ENCODE peak calls at places on chromosomes 11 and 22, in seven cellular contexts. One of them, this sample, is unnamed.

GRCh38 chr22:47282851-47283250 is 520.4 kb downstream of the TBC1D22A start:
- DNase-seq in Calu3: no peak
- DNase-seq in upper lobe of right lung: no peak
- DNase-seq in fibroblast of lung: no peak
- DNase-seq in colonic mucosa: no peak
- DNase-seq in brain microvascular endothelial cell: no peak
- DNase-seq in RWPE1: no peak
- DNase-seq in this sample: peak

GRCh38 chr11:36238881-36239280 is 50.3 kb downstream of the COMMD9 start:
- DNase-seq in brain microvascular endothelial cell: no peak
- DNase-seq in colonic mucosa: no peak
- DNase-seq in Calu3: no peak
- DNase-seq in upper lobe of right lung: no peak
- DNase-seq in fibroblast of lung: peak
- DNase-seq in RWPE1: no peak
- DNase-seq in this sample: no peak

GRCh38 chr11:60923326-60923725 is 934 bp upstream of the TMEM132A start:
- DNase-seq in brain microvascular endothelial cell: no peak
- DNase-seq in RWPE1: no peak
- DNase-seq in fibroblast of lung: no peak
- DNase-seq in upper lobe of right lung: no peak
- DNase-seq in Calu3: no peak
- DNase-seq in colonic mucosa: no peak
- DNase-seq in this sample: no peak

GRCh38 chr11:36774603-36775002 is 176.6 kb upstream of the RAG2 start:
- DNase-seq in colonic mucosa: no peak
- DNase-seq in brain microvascular endothelial cell: no peak
- DNase-seq in fibroblast of lung: peak
- DNase-seq in upper lobe of right lung: no peak
- DNase-seq in Calu3: no peak
- DNase-seq in RWPE1: peak
- DNase-seq in this sample: no peak

GRCh38 chr11:9060700-9061111 is 30.7 kb downstream of the SCUBE2 start:
- DNase-seq in fibroblast of lung: no peak
- DNase-seq in colonic mucosa: no peak
- DNase-seq in brain microvascular endothelial cell: no peak
- DNase-seq in RWPE1: no peak
- DNase-seq in upper lobe of right lung: no peak
- DNase-seq in Calu3: peak
- DNase-seq in this sample: no peak

GRCh38 chr11:125331357-125331756 is 164.7 kb downstream of the FEZ1 start:
- DNase-seq in upper lobe of right lung: no peak
- DNase-seq in colonic mucosa: no peak
- DNase-seq in Calu3: no peak
- DNase-seq in brain microvascular endothelial cell: no peak
- DNase-seq in RWPE1: no peak
- DNase-seq in fibroblast of lung: no peak
- DNase-seq in this sample: no peak

GRCh38 chr11:34165786-34166557 is 60.5 kb downstream of the NAT10 start:
- DNase-seq in upper lobe of right lung: no peak
- DNase-seq in Calu3: no peak
- DNase-seq in fibroblast of lung: no peak
- DNase-seq in brain microvascular endothelial cell: no peak
- DNase-seq in colonic mucosa: no peak
- DNase-seq in RWPE1: peak
- DNase-seq in this sample: no peak

GRCh38 chr11:73077454-73077853 is 64.7 kb downstream of the FCHSD2 start:
- DNase-seq in RWPE1: no peak
- DNase-seq in Calu3: no peak
- DNase-seq in fibroblast of lung: no peak
- DNase-seq in brain microvascular endothelial cell: no peak
- DNase-seq in upper lobe of right lung: no peak
- DNase-seq in colonic mucosa: no peak
- DNase-seq in this sample: no peak

GRCh38 chr11:65960824-65961266 is 689 bp upstream of the SART1 start:
- DNase-seq in fibroblast of lung: no peak
- DNase-seq in brain microvascular endothelial cell: peak
- DNase-seq in upper lobe of right lung: no peak
- DNase-seq in colonic mucosa: no peak
- DNase-seq in Calu3: no peak
- DNase-seq in RWPE1: no peak
- DNase-seq in this sample: no peak

GRCh38 chr22:35489225-35489624 is 51.4 kb upstream of the RASD2 start:
- DNase-seq in RWPE1: peak
- DNase-seq in brain microvascular endothelial cell: no peak
- DNase-seq in fibroblast of lung: no peak
- DNase-seq in colonic mucosa: no peak
- DNase-seq in upper lobe of right lung: no peak
- DNase-seq in Calu3: no peak
- DNase-seq in this sample: peak

GRCh38 chr22:49370841-49371301 is 456.8 kb downstream of the BRD1 start:
- DNase-seq in RWPE1: no peak
- DNase-seq in fibroblast of lung: no peak
- DNase-seq in Calu3: no peak
- DNase-seq in upper lobe of right lung: peak
- DNase-seq in brain microvascular endothelial cell: no peak
- DNase-seq in colonic mucosa: peak
- DNase-seq in this sample: peak

GRCh38 chr11:67545280-67545679 is 22.0 kb upstream of the CABP2 start:
- DNase-seq in fibroblast of lung: no peak
- DNase-seq in brain microvascular endothelial cell: no peak
- DNase-seq in RWPE1: no peak
- DNase-seq in upper lobe of right lung: no peak
- DNase-seq in colonic mucosa: peak
- DNase-seq in Calu3: peak
- DNase-seq in this sample: no peak

GRCh38 chr11:62324738-62325556 is 12.3 kb upstream of the ASRGL1 start:
- DNase-seq in RWPE1: no peak
- DNase-seq in upper lobe of right lung: peak
- DNase-seq in Calu3: no peak
- DNase-seq in brain microvascular endothelial cell: peak
- DNase-seq in fibroblast of lung: peak
- DNase-seq in colonic mucosa: peak
- DNase-seq in this sample: no peak

GRCh38 chr22:31102441-31103081 is 4.8 kb downstream of the SELENOM start:
- DNase-seq in brain microvascular endothelial cell: peak
- DNase-seq in fibroblast of lung: peak
- DNase-seq in upper lobe of right lung: no peak
- DNase-seq in Calu3: peak
- DNase-seq in colonic mucosa: peak
- DNase-seq in RWPE1: no peak
- DNase-seq in this sample: no peak

GRCh38 chr11:66974724-66975402 is at the start of gene C11orf86:
- DNase-seq in brain microvascular endothelial cell: no peak
- DNase-seq in Calu3: no peak
- DNase-seq in fibroblast of lung: peak
- DNase-seq in colonic mucosa: peak
- DNase-seq in upper lobe of right lung: no peak
- DNase-seq in RWPE1: no peak
- DNase-seq in this sample: no peak

GRCh38 chr11:33195391-33196190 is 34.3 kb upstream of the CSTF3 start:
- DNase-seq in RWPE1: no peak
- DNase-seq in upper lobe of right lung: no peak
- DNase-seq in Calu3: no peak
- DNase-seq in colonic mucosa: no peak
- DNase-seq in brain microvascular endothelial cell: no peak
- DNase-seq in fibroblast of lung: peak
- DNase-seq in this sample: no peak

GRCh38 chr11:110433393-110434333 is 3.9 kb downstream of the FDX1 start:
- DNase-seq in upper lobe of right lung: no peak
- DNase-seq in brain microvascular endothelial cell: no peak
- DNase-seq in fibroblast of lung: peak
- DNase-seq in colonic mucosa: no peak
- DNase-seq in Calu3: no peak
- DNase-seq in RWPE1: no peak
- DNase-seq in this sample: no peak

GRCh38 chr11:124831897-124832296 is 31.7 kb upstream of the MSANTD2 start:
- DNase-seq in brain microvascular endothelial cell: no peak
- DNase-seq in upper lobe of right lung: no peak
- DNase-seq in Calu3: no peak
- DNase-seq in RWPE1: no peak
- DNase-seq in colonic mucosa: no peak
- DNase-seq in fibroblast of lung: no peak
- DNase-seq in this sample: no peak

GRCh38 chr11:39220069-39220468 is 2239.4 kb downstream of the LRRC4C start:
- DNase-seq in RWPE1: no peak
- DNase-seq in fibroblast of lung: no peak
- DNase-seq in upper lobe of right lung: no peak
- DNase-seq in brain microvascular endothelial cell: no peak
- DNase-seq in colonic mucosa: no peak
- DNase-seq in Calu3: no peak
- DNase-seq in this sample: no peak
- TF ChIP-seq CTCF in RWPE1: no peak
- TF ChIP-seq CTCF in fibroblast of lung: no peak
- TF ChIP-seq CTCF in upper lobe of right lung: no peak
- TF ChIP-seq CTCF in brain microvascular endothelial cell: no peak
- TF ChIP-seq CTCF in colonic mucosa: no peak
- TF ChIP-seq CTCF in Calu3: no peak
- TF ChIP-seq CTCF in this sample: no peak

GRCh38 chr11:100855466-100856067 is 168.5 kb downstream of the ARHGAP42 start:
- DNase-seq in brain microvascular endothelial cell: no peak
- DNase-seq in fibroblast of lung: peak
- DNase-seq in upper lobe of right lung: no peak
- DNase-seq in RWPE1: peak
- DNase-seq in colonic mucosa: no peak
- DNase-seq in Calu3: no peak
- DNase-seq in this sample: no peak
- TF ChIP-seq CTCF in brain microvascular endothelial cell: peak
- TF ChIP-seq CTCF in fibroblast of lung: peak
- TF ChIP-seq CTCF in upper lobe of right lung: peak
- TF ChIP-seq CTCF in RWPE1: peak
- TF ChIP-seq CTCF in colonic mucosa: peak
- TF ChIP-seq CTCF in Calu3: no peak
- TF ChIP-seq CTCF in this sample: peak

DNA sequence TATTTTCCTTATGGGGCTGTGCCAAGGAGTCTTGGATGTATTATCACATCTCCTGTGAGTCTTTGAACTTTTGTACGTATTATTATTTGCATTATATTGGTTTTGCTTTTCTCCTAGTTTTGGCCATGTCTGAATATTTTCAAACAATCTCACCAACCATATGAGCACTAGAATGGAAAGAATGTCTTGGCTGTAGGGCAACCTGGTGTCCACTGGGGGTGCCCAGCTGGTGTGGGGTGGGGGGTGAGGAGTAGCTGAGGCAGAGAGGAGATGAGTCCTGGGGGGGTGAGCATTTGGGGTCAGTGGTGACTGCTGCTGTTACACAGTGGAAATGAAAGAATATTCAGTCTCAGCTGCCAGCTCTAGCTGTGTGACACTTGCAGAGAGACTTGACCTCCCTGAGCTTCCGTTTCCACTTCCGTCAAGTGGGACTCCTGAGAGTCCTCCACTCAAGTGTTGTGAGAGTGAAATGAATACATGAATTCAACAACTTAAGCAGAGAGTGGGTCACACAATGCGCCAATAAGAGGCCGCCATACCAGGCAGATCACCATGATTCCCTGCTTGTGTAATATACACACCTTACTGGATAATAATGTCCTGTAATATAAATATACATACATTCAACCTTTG is 12.7 kb upstream of the PVALB start:
- DNase-seq in brain microvascular endothelial cell: no peak
- DNase-seq in Calu3: no peak
- DNase-seq in colonic mucosa: no peak
- DNase-seq in fibroblast of lung: no peak
- DNase-seq in RWPE1: no peak
- DNase-seq in upper lobe of right lung: peak
- DNase-seq in this sample: no peak
- TF ChIP-seq CTCF in brain microvascular endothelial cell: peak
- TF ChIP-seq CTCF in Calu3: no peak
- TF ChIP-seq CTCF in colonic mucosa: no peak
- TF ChIP-seq CTCF in fibroblast of lung: no peak
- TF ChIP-seq CTCF in RWPE1: no peak
- TF ChIP-seq CTCF in upper lobe of right lung: no peak
- TF ChIP-seq CTCF in this sample: peak

DNA sequence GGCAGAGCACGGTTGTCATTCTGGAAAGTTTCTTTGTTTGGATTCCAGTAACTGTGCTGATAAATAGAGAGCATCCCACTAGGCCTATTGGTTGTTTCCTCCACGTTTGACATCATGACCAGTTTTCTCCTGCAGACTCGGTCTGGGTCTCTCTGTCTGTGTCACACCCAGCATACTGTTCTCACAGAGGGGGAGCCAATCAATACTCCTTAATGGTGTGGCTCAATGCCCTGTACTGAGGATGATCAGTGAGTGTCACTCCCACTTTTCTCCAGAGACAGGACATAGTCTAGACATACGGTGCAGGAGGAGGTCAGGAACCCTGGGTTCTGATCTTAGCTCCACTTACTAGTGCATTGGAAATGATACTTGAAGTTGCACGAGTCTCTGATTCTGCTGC is 88.2 kb upstream of the BLID start:
- DNase-seq in fibroblast of lung: no peak
- DNase-seq in brain microvascular endothelial cell: peak
- DNase-seq in RWPE1: no peak
- DNase-seq in upper lobe of right lung: no peak
- DNase-seq in Calu3: no peak
- DNase-seq in colonic mucosa: no peak
- DNase-seq in this sample: no peak
- TF ChIP-seq CTCF in fibroblast of lung: no peak
- TF ChIP-seq CTCF in brain microvascular endothelial cell: no peak
- TF ChIP-seq CTCF in RWPE1: no peak
- TF ChIP-seq CTCF in upper lobe of right lung: no peak
- TF ChIP-seq CTCF in Calu3: no peak
- TF ChIP-seq CTCF in colonic mucosa: no peak
- TF ChIP-seq CTCF in this sample: no peak

GRCh38 chr11:119727523-119728081 is 1.4 kb downstream of the NECTIN1 start:
- DNase-seq in fibroblast of lung: no peak
- DNase-seq in brain microvascular endothelial cell: no peak
- DNase-seq in Calu3: peak
- DNase-seq in upper lobe of right lung: peak
- DNase-seq in colonic mucosa: peak
- DNase-seq in RWPE1: no peak
- DNase-seq in this sample: no peak
- TF ChIP-seq CTCF in fibroblast of lung: peak
- TF ChIP-seq CTCF in brain microvascular endothelial cell: peak
- TF ChIP-seq CTCF in Calu3: no peak
- TF ChIP-seq CTCF in upper lobe of right lung: peak
- TF ChIP-seq CTCF in colonic mucosa: no peak
- TF ChIP-seq CTCF in RWPE1: peak
- TF ChIP-seq CTCF in this sample: peak